ENCODE peak calls at places on chromosomes 4 and X, in four cellular contexts. Z is WTC11, H is K562, R is HepG2. N is an unnamed sample.

GRCh38 chrX:55451626-55451989 is 319 bp upstream of the MAGEH1 start:
- DNase-seq in Z (no peak), R (no peak), H (no peak), N (no peak)

GRCh38 chr4:118865091-118865708 is 23.5 kb upstream of the SYNPO2 start:
- DNase-seq in H (peak), R (peak), Z (peak), N (no peak)

GRCh38 chr4:10579700-10580099 is 104.9 kb downstream of the CLNK start:
- DNase-seq in Z (no peak), R (no peak), H (no peak), N (no peak)

GRCh38 chr4:19694829-19695228 is 556.9 kb upstream of the SLIT2 start:
- DNase-seq in R (no peak), H (no peak), Z (no peak), N (no peak)

GRCh38 chr4:180618396-180618795 is 1624.8 kb upstream of the TENM3 start:
- DNase-seq in R (no peak), Z (no peak), H (no peak), N (no peak)

GRCh38 chr4:2321279-2322196 is 59.6 kb upstream of the MXD4 start:
- DNase-seq in R (no peak), Z (no peak), H (no peak), N (no peak)

GRCh38 chr4:139416073-139416673 is 37.7 kb upstream of the RAB33B start:
- DNase-seq in R (peak), H (peak), Z (no peak), N (no peak)

GRCh38 chr4:84530871-84531270 is 31.8 kb upstream of the NKX6-1 start:
- DNase-seq in H (no peak), Z (no peak), R (no peak), N (no peak)

GRCh38 chr4:8021796-8022195 is 82.1 kb upstream of the AFAP1 start:
- DNase-seq in H (no peak), Z (no peak), R (no peak), N (no peak)

GRCh38 chr4:6476893-6477292 is 4.5 kb upstream of the PPP2R2C start:
- DNase-seq in Z (no peak), H (no peak), R (no peak), N (no peak)

GRCh38 chr4:142473218-142473959 is 372.7 kb downstream of the INPP4B start:
- DNase-seq in R (no peak), H (no peak), Z (no peak), N (no peak)

GRCh38 chrX:38066934-38067333 is 60.6 kb downstream of the SYTL5 start:
- DNase-seq in Z (no peak), H (peak), R (no peak), N (no peak)

GRCh38 chr4:150583287-150584197 is 1.6 kb downstream of the MAB21L2 start:
- DNase-seq in Z (peak), H (no peak), R (no peak), N (no peak)

GRCh38 chr4:10590896-10591295 is 93.7 kb downstream of the CLNK start:
- DNase-seq in Z (no peak), H (no peak), R (no peak), N (no peak)

GRCh38 chrX:152656087-152656486 is 18.4 kb downstream of the GABRQ start:
- DNase-seq in H (no peak), Z (no peak), R (no peak), N (no peak)

GRCh38 chr4:60619531-60620305 is 580.4 kb upstream of the ADGRL3 start:
- DNase-seq in H (no peak), Z (no peak), R (no peak), N (no peak)

GRCh38 chrX:23292979-23293651 is 41.5 kb upstream of the PTCHD1 start:
- DNase-seq in H (no peak), Z (no peak), R (no peak), N (no peak)

GRCh38 chrX:153638436-153639176 is 8.4 kb upstream of the DUSP9 start:
- DNase-seq in R (no peak), H (peak), Z (no peak), N (no peak)

GRCh38 chrX:85031505-85031904 is 27.8 kb downstream of the APOOL start:
- DNase-seq in Z (no peak), R (no peak), H (no peak), N (no peak)

GRCh38 chr4:23717528-23718248 is 172.2 kb downstream of the PPARGC1A start:
- DNase-seq in Z (no peak), R (peak), H (peak), N (no peak)

GRCh38 chr4:80471701-80472100 is 136.2 kb downstream of the CFAP299 start:
- DNase-seq in R (no peak), H (no peak), Z (peak), N (no peak)

GRCh38 chrX:80223922-80224579 is 196.2 kb upstream of the TENT5D start:
- DNase-seq in Z (peak), H (no peak), R (no peak), N (no peak)

GRCh38 chrX:69119122-69119521 is 46.1 kb downstream of the PJA1 start:
- DNase-seq in H (no peak), Z (peak), R (no peak), N (no peak)

GRCh38 chr4:103429283-103429682 is 231.1 kb upstream of the CENPE start:
- DNase-seq in H (peak), Z (peak), R (peak), N (no peak)

GRCh38 chrX:57227691-57228090 is 58.8 kb upstream of the FAAH2 start:
- DNase-seq in Z (peak), R (no peak), H (peak), N (no peak)

GRCh38 chr4:84948056-84948455 is 18.4 kb downstream of the WDFY3 start:
- DNase-seq in H (no peak), Z (no peak), R (no peak), N (no peak)

GRCh38 chrX:2677764-2678163 is 13.3 kb upstream of the CD99 start:
- DNase-seq in Z (no peak), H (peak), R (no peak), N (no peak)

GRCh38 chr4:2412885-2413716 is 5.3 kb downstream of the ZFYVE28 start:
- DNase-seq in R (peak), H (peak), Z (peak), N (peak)

GRCh38 chr4:7155611-7156071 is 36.7 kb upstream of the SORCS2 start:
- DNase-seq in Z (no peak), H (peak), R (no peak), N (no peak)

GRCh38 chrX:78111140-78111931 is 7.3 kb downstream of the PGK1 start:
- DNase-seq in Z (peak), H (no peak), R (peak), N (no peak)

GRCh38 chr4:25810815-25811690 is 51.7 kb downstream of the SEL1L3 start:
- DNase-seq in H (no peak), R (peak), Z (no peak), N (no peak)

GRCh38 chr4:25810016-25810415 is 52.8 kb downstream of the SEL1L3 start:
- DNase-seq in R (peak), Z (no peak), H (no peak), N (no peak)

GRCh38 chr4:25801594-25801993 is 61.2 kb downstream of the SEL1L3 start:
- DNase-seq in Z (no peak), R (no peak), H (no peak), N (no peak)

GRCh38 chr4:25805255-25805860 is 57.4 kb downstream of the SEL1L3 start:
- DNase-seq in R (no peak), Z (no peak), H (no peak), N (no peak)

GRCh38 chr4:25807101-25807728 is 55.6 kb downstream of the SEL1L3 start:
- DNase-seq in R (no peak), H (no peak), Z (no peak), N (no peak)
- TF ChIP-seq CREM in R (no peak), H (no peak), Z (no peak), N (no peak)

DNA sequence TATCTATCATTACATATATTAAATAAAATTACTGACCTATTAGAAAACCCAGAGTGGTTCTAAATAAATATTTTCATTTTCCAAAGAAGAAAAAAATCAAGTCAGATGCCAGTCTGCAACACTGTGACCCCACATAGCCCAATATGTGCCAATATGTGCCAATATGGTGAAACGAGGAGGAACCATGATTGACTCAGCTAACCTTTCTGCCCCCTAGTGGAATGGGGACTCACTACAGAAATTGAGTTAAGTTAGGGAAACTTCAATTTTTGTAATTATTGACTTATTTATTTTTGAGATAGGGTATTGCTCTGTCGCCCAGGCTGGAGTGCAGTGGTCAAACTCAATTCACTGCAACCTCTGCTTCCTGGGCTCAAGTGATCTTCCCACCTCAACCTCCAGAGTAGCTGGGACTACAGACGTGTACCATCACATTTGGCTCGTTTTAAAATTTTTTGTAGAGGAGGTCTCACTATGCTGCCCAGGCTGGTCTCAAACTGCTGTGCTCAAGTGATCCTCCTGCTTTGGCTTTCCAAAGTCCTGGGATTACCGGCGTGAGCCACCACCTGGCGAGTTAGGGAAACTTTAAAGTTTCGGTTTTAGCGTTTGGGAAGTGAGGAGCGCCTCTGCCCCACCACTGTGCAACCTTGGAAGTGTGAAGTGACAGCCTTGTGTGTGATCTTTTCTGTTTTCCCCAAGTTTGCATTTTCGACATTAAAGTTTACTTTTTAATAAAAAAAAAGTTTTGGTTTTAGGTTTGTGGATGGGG is 116.8 kb upstream of the SHISA3 start:
- DNase-seq in R (no peak), H (peak), Z (peak), N (no peak)
- TF ChIP-seq CREM in R (no peak), H (no peak), Z (no peak), N (no peak)

DNA sequence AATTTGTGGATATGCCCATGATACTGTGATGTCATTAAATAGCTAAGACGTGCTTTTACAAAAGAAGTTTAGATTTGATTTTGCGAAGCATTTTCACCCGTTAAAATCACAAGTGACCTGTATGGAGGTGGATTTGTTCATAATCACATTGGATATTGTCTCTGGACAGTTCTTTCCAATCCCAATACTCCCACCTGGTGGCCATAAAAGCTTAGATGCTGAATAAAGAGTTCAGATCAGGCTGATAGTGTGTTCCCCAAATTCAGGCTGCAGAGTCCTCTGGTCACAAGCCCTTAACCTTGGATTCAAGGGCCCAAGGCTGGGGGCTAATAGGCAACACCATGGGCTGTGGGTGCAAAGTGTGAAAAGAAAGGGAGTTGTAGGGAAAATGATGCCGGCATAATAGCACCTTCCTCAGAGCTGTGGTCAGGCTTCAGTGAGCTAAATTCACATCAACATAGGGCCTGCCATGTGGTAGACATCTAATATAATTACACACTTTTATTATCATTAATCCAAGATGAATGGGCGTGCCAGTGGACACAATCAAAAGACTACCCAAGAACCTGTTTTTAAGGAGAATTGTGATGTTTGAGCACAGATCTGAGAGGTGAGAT is 28.1 kb downstream of the SMIM43 start:
- DNase-seq in R (peak), Z (no peak), H (peak), N (no peak)
- TF ChIP-seq CREM in R (no peak), Z (no peak), H (no peak), N (no peak)

DNA sequence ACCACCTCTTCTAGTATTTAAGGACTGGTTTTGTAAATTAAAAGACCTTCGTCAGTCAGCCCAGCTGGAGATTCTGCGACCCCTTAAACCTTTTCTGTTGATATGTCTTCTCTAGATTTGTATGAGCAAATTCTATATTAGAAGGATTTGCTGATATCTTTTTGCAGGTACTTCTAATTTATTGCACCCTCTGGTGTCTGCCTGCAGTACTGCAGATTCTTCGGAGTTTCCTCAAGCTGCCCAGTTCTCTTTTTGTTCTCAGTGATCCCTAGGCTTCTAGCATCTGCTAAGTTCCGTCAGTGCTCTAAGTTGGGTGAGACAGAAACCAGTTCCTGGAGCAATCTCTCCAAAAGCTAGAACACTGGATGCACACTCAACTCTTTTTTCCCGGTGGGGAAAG is 545.2 kb downstream of the C4orf33 start:
- DNase-seq in H (no peak), Z (peak), R (peak), N (peak)
- TF ChIP-seq CREM in H (no peak), Z (no peak), R (no peak), N (no peak)

DNA sequence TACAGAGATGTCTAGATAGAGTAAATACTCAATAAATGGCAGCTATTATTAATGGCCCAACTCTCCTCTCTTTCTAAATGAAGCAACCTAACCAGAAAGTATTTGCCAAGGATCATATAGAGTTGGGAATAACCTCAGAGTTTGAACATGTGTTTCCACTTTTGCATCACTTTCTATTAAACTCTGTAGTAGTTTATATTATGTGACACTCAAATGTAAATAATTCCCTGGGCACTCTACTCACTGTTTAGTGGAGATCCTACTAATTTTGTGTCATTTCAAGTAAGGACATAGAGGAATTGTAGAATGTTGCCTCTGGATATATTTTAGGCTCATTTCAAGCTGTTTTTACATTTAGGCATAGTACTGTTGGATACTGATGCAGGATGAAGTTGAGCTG is 1367.9 kb downstream of the STIM2 start:
- DNase-seq in H (no peak), Z (no peak), R (no peak), N (no peak)
- TF ChIP-seq CREM in H (no peak), Z (no peak), R (no peak), N (no peak)

GRCh38 chrX:10164879-10165278 is 8.1 kb downstream of the CLCN4 start:
- DNase-seq in Z (no peak), R (no peak), H (no peak), N (no peak)

GRCh38 chrX:10166248-10166716 is 9.5 kb downstream of the CLCN4 start:
- DNase-seq in Z (no peak), R (no peak), H (peak), N (no peak)

GRCh38 chrX:10166731-10167149 is 10.0 kb downstream of the CLCN4 start:
- DNase-seq in H (no peak), R (peak), Z (no peak), N (no peak)

GRCh38 chrX:10167573-10167972 is 10.8 kb downstream of the CLCN4 start:
- DNase-seq in R (no peak), H (no peak), Z (no peak), N (peak)

GRCh38 chrX:10165580-10166247 is 8.9 kb downstream of the CLCN4 start:
- DNase-seq in H (peak), R (no peak), Z (no peak), N (no peak)
- TF ChIP-seq CREM in H (no peak), R (no peak), Z (no peak), N (no peak)

DNA sequence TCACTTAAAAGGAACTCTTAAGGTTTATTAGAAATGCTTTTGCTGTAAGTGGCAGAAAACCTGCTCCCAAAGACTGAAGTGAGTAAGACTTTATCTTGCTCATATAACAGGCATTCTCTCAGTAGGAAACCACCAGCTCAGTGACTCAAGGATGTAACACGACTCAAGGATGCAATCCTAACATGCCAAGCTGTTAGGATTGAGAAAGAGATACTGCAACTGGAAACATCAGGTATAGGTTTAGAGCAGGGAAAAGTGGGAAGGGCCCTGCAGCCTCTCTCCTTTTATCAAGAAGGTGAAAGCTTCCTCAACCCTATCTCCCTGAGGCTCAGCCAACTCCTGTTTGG is 11.9 kb upstream of the SLC9A7 start:
- DNase-seq in H (no peak), Z (no peak), R (no peak), N (no peak)
- TF ChIP-seq CREM in H (no peak), Z (no peak), R (no peak), N (no peak)

DNA sequence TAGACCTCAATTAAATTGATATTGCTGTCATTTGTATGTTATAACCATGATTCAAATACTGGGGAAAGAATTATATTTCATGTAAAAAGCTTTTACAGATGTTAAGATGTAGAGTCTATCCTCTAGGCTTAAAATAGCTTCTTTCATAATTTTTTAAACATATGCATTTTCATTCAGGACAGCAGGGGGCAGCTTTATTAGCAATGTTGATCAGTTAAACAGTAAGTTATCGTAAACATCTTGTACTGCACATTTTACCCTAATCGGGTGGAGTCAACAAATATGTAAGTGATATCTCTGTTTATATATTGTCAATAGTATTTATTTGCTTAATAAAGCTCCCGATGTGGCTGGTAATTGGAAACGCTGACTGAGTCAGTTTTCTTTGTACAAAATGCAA is 142.5 kb upstream of the MED14 start:
- DNase-seq in R (peak), H (no peak), Z (no peak), N (no peak)
- TF ChIP-seq CREM in R (no peak), H (no peak), Z (no peak), N (no peak)

DNA sequence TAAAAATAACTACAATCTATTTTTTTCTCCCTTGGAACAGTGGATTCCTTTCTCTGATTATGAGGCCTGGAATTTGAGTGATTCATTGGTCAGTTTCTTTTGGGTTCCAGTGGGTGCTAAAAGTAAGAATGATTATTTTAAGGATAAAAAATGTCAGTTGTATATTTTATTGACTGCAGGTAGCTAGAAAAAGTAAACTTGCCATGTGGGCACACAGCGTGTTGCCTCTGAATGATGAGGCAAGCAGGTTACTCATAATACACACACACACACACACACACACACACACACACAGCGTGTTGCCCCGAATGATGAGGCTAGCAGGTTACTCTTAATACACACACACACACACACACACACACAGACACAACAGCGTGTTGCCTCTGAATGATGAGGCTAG is 13.8 kb downstream of the GALNT7 start:
- DNase-seq in Z (no peak), R (no peak), H (no peak), N (no peak)
- TF ChIP-seq CREM in Z (no peak), R (no peak), H (no peak), N (no peak)